ENCODE peak calls at places on chromosome 7, in five cellular contexts. F is IMR-90; N is uterus; X is CD8-positive, alpha-beta T cell; D is left lung. W is an unnamed sample.

GRCh38 chr7:85407401-85407800 is 220.5 kb upstream of the SEMA3D start:
- DNase-seq in X (no peak), N (no peak), F (no peak), D (no peak), W (no peak)

GRCh38 chr7:157890921-157891401 is 554.2 kb downstream of the DNAJB6 start:
- DNase-seq in F (no peak), D (peak; percentile 34), N (no peak), X (no peak), W (no peak)

GRCh38 chr7:127566242-127566641 is 19.2 kb downstream of the GCC1 start:
- DNase-seq in N (no peak), X (no peak), F (no peak), D (no peak), W (no peak)

GRCh38 chr7:15853832-15854470 is 167.5 kb upstream of the MEOX2 start:
- DNase-seq in N (no peak), D (no peak), X (no peak), F (peak; percentile 34), W (no peak)

GRCh38 chr7:94395141-94396041 is 696 bp downstream of the COL1A2 start:
- DNase-seq in D (no peak), N (peak; percentile 60), F (peak; percentile 90), X (no peak), W (no peak)

GRCh38 chr7:107039199-107039900 is 5.2 kb upstream of the PRKAR2B start:
- DNase-seq in X (no peak), D (no peak), F (no peak), N (no peak), W (no peak)

GRCh38 chr7:158492372-158492771 is 95.3 kb downstream of the PTPRN2 start:
- DNase-seq in X (no peak), F (no peak), N (no peak), D (no peak), W (no peak)

GRCh38 chr7:36736827-36737211 is 12.5 kb upstream of the AOAH start:
- DNase-seq in N (no peak), X (no peak), D (peak; percentile 71), F (no peak), W (no peak)

GRCh38 chr7:76283254-76284159 is 19.0 kb upstream of the HSPB1 start:
- DNase-seq in X (no peak), F (no peak), N (no peak), D (no peak), W (no peak)

GRCh38 chr7:87152897-87153641 is 816 bp downstream of the DMTF1 start:
- DNase-seq in D (peak; percentile 67), F (peak; percentile 17), X (peak; percentile 25), N (peak; percentile 25), W (no peak)

GRCh38 chr7:17043012-17043877 is 161.5 kb upstream of the AGR3 start:
- DNase-seq in F (peak; percentile 50), D (no peak), N (no peak), X (no peak), W (no peak)

GRCh38 chr7:137469191-137469811 is 125.8 kb upstream of the PTN start:
- DNase-seq in F (no peak), X (no peak), N (no peak), D (no peak), W (no peak)

GRCh38 chr7:116525913-116526857 is 1.3 kb downstream of the CAV1 start:
- DNase-seq in D (peak; percentile 93), X (peak; percentile 59), N (peak; percentile 83), F (peak; percentile 88), W (peak; percentile 82)

GRCh38 chr7:69603937-69604494 is 5.7 kb downstream of the AUTS2 start:
- DNase-seq in X (peak; percentile 21), D (no peak), F (no peak), N (no peak), W (no peak)

GRCh38 chr7:90111-91063 is 102.0 kb upstream of the FAM20C start:
- DNase-seq in F (peak; percentile 83), N (peak; percentile 31), X (no peak), D (no peak), W (no peak)

GRCh38 chr7:134896073-134896472 is 90.2 kb upstream of the AGBL3 start:
- DNase-seq in F (no peak), N (no peak), D (no peak), X (no peak), W (no peak)

GRCh38 chr7:24115661-24116060 is 168.3 kb upstream of the NPY start:
- DNase-seq in N (no peak), F (no peak), X (no peak), D (no peak), W (no peak)

GRCh38 chr7:39633563-39634550 is 10.5 kb downstream of the RALA start:
- DNase-seq in F (no peak), D (no peak), X (peak; percentile 37), N (no peak), W (no peak)

GRCh38 chr7:82164813-82165212 is 278.8 kb downstream of the CACNA2D1 start:
- DNase-seq in N (no peak), X (no peak), F (peak; percentile 79), D (no peak), W (no peak)

GRCh38 chr7:55423277-55423711 is 58.2 kb downstream of the LANCL2 start:
- DNase-seq in X (no peak), D (no peak), N (no peak), F (peak; percentile 58), W (no peak)
- TF ChIP-seq CTCF in X (no peak), D (no peak), N (no peak), F (peak; percentile 37), W (peak; percentile 31)

DNA sequence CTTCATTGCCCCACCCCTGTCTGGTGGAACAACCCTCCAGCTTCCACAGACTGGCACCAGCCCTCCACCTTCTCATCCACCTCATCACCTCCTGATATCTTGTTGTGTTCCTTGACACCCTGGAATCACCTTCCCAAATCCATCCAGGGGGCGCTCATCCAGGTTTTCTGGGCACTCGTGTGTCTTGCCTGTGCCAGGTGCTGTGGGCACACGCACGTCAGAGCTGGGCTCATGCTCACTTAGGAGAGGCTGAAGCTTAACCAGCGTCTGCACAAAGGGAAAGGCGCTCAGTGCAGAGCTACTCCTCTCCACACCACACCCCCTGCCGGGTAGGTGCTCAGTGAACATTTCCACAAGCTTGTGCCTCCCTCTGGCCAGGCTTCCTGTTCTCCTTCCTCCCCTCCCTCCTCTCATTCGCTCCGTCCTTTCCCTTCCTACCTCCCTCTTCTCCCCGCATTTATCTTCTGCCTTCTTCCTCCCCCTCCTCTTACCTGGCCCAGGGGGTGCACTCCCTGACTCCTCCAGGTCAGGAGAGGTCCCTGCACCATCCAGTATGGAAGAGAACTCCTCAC is 4.8 kb downstream of the ADCYAP1R1 start:
- DNase-seq in X (no peak), N (no peak), D (no peak), F (no peak), W (no peak)
- TF ChIP-seq CTCF in X (no peak), N (no peak), D (no peak), F (no peak), W (no peak)

DNA sequence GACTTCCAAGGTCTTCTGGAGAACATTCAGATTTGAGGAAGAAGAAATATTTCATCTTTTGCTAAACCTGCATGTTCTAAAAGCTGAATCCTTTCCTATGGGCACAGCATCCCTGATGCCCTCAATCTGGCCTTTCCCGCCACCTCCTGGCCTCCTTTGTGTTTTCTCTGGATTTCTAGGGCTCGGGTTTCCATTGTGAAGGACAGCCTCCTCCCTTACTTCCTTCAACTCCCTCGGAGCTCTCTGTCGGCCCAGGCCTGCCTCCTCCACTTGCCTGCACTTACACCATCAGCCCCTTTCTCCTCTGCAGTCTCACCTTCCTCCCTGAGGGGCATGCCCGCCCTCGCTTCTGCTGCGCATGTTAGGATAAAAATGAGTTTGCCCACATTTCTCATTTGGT is 75.4 kb downstream of the WIPF3 start:
- DNase-seq in D (no peak), X (no peak), N (no peak), F (no peak), W (no peak)
- TF ChIP-seq CTCF in D (no peak), X (no peak), N (no peak), F (no peak), W (no peak)

DNA sequence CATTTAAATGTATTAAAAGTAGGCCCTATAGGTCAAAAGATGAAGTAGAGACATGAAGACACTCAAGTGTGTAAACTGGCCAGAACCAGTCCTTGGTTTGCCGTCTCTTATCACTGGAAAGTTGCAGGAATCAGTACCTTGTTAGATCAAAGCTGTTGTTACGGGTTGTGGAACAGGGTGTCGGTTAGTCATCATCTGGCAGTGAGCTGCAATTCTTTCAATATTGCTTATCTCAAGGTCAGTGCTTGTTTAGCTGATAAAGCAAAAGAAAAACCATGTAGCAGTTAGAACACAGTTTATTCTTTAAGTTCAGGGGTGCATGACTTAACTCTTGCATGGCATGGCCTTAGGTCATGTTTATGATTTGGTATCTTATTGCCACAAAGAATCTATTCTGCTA is 10.0 kb upstream of the SLC13A1 start:
- DNase-seq in N (no peak), F (no peak), D (no peak), X (no peak), W (no peak)
- TF ChIP-seq CTCF in N (no peak), F (no peak), D (no peak), X (no peak), W (no peak)

GRCh38 chr7:2403014-2403717 is at the start of gene CHST12:
- DNase-seq in F (peak; percentile 90), X (peak; percentile 96), D (peak; percentile 96), N (peak; percentile 96), W (peak; percentile 97)

GRCh38 chr7:2404714-2405119 is 1.3 kb downstream of the CHST12 start:
- DNase-seq in N (no peak), D (peak; percentile 45), F (no peak), X (no peak), W (no peak)

GRCh38 chr7:2405201-2405600 is 1.8 kb downstream of the CHST12 start:
- DNase-seq in F (no peak), X (no peak), N (no peak), D (peak; percentile 39), W (no peak)

GRCh38 chr7:2402687-2403013 is 761 bp upstream of the CHST12 start:
- DNase-seq in F (no peak), X (no peak), D (peak; percentile 16), N (no peak), W (no peak)

DNA sequence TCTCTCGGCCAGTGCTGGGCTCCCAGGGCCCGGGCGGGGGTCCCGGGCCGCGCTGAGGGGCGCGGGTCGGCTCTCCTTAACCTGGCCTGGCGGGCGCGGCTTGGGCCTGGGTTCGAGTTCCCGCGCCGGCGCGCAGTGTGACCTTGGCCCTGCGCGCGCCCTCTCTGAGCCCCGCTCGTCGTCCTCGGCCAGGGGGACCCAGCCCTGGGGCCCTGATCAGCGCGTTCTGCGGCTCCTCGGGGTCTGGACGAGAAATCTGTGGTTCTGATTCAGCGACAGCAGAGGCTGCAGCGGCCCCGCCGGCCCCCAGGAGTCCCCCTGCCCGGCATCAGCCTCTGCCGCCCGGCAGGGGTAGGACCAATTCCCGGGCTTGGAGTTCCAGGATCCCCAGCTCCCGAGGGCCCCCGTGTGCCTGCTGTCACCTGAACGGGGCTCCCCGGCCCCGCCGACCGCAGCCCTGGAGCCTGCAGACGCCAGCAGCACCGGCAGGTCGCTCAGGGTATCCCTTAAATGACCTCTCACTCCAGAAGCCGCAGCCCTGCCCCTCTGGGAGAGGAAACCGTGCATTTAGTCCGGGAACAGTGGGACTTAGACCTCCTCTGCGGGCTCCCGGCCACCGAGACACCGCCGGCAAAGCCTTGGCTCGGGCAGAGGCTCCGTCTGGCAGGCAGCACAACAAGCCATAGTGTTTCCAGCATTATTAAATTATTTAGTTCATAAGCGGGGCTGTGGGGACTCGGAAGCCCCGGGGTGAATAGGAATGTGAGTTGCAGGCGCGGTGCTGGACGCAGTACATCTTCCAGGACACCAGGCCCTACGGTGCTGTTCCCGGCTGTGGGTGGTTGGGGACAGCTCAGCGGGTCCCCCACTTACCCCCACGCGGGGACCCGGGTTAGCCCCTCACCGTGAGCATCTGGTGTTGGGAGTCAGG is 572 bp downstream of the CHST12 start:
- DNase-seq in X (peak; percentile 34), D (peak; percentile 84), F (peak; percentile 21), N (peak; percentile 41), W (no peak)
- TF ChIP-seq CTCF in X (no peak), D (no peak), F (no peak), N (no peak), W (peak; percentile 65)

W was measured in type B pancreatic cell.